ENCODE peak calls at places on chromosome 22, in eight cellular contexts. N is dorsolateral prefrontal cortex; U is aorta; E is SK-N-SH; G is effector memory CD4-positive, alpha-beta T cell; Y is right lobe of liver; B is CD4-positive, CD25-positive, alpha-beta regulatory T cell; T is heart right ventricle. M is an unnamed sample.

GRCh38 chr22:27686534-27686933 is 115.0 kb downstream of the MN1 start:
- DNase-seq in N (peak; percentile 91), U (peak; percentile 91), E (no peak), G (no peak), Y (peak; percentile 24), B (no peak), T (peak; percentile 78), M (peak; percentile 94)

GRCh38 chr22:27474112-27474571 is 327.4 kb downstream of the MN1 start:
- DNase-seq in N (no peak), U (no peak), E (no peak), G (no peak), Y (no peak), B (no peak), T (no peak), M (no peak)

GRCh38 chr22:38284042-38284402 is 11.2 kb upstream of the TMEM184B start:
- DNase-seq in N (no peak), U (peak; percentile 73), E (no peak), G (no peak), Y (no peak), B (no peak), T (no peak), M (peak; percentile 45)

GRCh38 chr22:40196628-40197027 is 18.9 kb downstream of the TNRC6B start:
- DNase-seq in N (no peak), U (no peak), E (no peak), G (no peak), Y (no peak), B (no peak), T (no peak), M (no peak)

GRCh38 chr22:50157976-50158375 is 12.6 kb upstream of the PANX2 start:
- DNase-seq in N (no peak), U (no peak), E (no peak), G (no peak), Y (no peak), B (no peak), T (no peak), M (no peak)

GRCh38 chr22:32355760-32356159 is 1.9 kb upstream of the RFPL3 start:
- DNase-seq in N (no peak), U (no peak), E (no peak), G (no peak), Y (no peak), B (no peak), T (no peak), M (no peak)

GRCh38 chr22:38881997-38882396 is 10.0 kb upstream of the CBX6 start:
- DNase-seq in N (no peak), U (no peak), E (no peak), G (no peak), Y (no peak), B (no peak), T (no peak), M (no peak)

GRCh38 chr22:24471570-24471969 is 23.6 kb upstream of the UPB1 start:
- DNase-seq in N (no peak), U (peak; percentile 76), E (no peak), G (no peak), Y (no peak), B (no peak), T (peak; percentile 59), M (peak; percentile 80)

DNA sequence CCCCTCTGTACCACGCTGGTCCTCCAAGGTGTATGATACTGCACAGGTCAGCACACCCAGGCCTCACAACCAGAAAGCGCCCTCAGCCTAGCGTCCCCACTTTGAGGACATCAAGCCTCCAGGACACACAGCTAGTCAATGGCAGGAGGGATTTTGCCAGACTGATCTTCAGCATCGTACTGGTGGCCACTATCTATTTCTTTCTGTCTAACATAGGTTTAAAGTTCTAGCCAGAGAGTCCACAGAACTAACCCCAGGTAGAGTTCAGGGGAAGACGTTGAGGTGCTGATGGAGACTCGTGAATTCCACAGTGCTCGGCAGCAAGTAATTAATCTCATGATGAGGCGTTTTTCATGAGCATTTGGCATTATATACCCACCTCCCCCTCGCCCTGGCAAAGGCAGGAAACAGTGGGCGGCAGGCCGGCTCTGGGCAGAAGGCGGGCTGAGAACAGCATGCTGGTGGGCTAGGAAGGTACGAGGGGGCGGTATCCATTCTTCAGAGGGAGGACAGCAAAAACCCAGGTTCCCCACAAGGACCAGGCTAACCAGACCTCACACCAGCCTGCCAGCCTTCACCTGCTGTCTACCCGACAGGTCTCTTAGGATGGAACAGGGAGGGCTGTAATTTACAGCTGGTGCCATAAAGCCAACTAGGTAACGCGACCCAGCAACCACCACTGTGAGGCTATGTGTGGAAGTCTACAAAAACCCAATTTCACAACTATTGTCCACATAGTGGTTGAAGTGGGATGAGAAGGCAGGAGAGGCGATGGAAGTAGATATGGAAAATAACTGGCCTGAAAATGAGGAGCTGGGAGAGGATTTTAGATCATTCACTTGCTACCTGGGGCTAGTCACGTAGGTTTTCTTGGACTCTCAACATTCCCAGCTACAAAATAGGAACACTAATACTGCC is 18.5 kb downstream of the MYH9 start:
- DNase-seq in N (no peak), U (no peak), E (no peak), G (no peak), Y (no peak), B (no peak), T (no peak), M (peak; percentile 52)
- H3K4me3 ChIP-seq in N (peak overlapping the region; percentile 20), U (no peak overlapping the region), E (no peak overlapping the region), G (peak overlapping the region; percentile 36), Y (no peak overlapping the region), B (peak overlapping the region; percentile 82), T (peak overlapping the region; percentile 9), M (no peak overlapping the region)

GRCh38 chr22:19755722-19756287 is 4.8 kb upstream of the TBX1 start:
- DNase-seq in N (no peak), U (no peak), E (peak; percentile 71), G (no peak), Y (no peak), B (no peak), T (no peak), M (no peak)

GRCh38 chr22:19753090-19753842 is 7.3 kb upstream of the TBX1 start:
- DNase-seq in N (no peak), U (no peak), E (no peak), G (no peak), Y (no peak), B (no peak), T (no peak), M (no peak)

GRCh38 chr22:19753996-19754700 is 6.4 kb upstream of the TBX1 start:
- DNase-seq in N (no peak), U (no peak), E (no peak), G (no peak), Y (no peak), B (no peak), T (no peak), M (no peak)

GRCh38 chr22:19755145-19755710 is 5.3 kb upstream of the TBX1 start:
- DNase-seq in N (no peak), U (no peak), E (no peak), G (no peak), Y (no peak), B (no peak), T (no peak), M (no peak)

DNA sequence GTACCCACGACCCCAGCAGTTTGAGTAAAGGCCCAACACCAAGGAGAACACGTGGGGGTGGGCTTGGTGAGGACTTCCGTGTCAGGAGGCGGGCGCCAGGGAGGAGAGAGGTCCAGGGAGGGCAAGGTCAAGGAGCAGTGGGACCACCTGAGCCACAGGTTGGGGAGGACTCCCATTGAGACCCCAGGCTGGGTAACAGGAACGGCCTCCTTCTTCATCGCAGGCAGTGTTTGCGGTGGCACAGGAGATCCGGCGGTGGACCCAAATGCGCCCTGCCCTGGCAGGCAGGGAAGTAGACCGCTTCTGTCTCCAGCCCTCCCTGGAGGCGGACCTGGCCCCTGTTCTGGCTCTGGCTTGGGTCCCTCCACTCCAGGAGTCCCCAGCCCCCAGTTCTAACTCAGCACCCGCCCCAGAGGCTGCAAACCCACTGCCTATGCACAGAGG is 5.9 kb upstream of the TBX1 start:
- DNase-seq in N (no peak), U (no peak), E (no peak), G (no peak), Y (no peak), B (no peak), T (no peak), M (no peak)
- H3K27me3 ChIP-seq in N (peaks cover 56% of the 10 kb centered on the region), U (no peaks in the 10 kb centered on the region), E (peaks cover 48% of the 10 kb centered on the region), G (peaks cover 39% of the 10 kb centered on the region), Y (no peaks in the 10 kb centered on the region), B (peaks cover 4% of the 10 kb centered on the region), T (peaks cover 82% of the 10 kb centered on the region), M (no peaks in the 10 kb centered on the region)

GRCh38 chr22:45612940-45613339 is 58.7 kb upstream of the ATXN10 start:
- DNase-seq in N (no peak), U (peak; percentile 69), E (no peak), G (no peak), Y (no peak), B (no peak), T (no peak), M (no peak)

GRCh38 chr22:45608763-45609180 is 62.9 kb upstream of the ATXN10 start:
- DNase-seq in N (no peak), U (no peak), E (no peak), G (peak; percentile 17), Y (no peak), B (no peak), T (no peak), M (no peak)

GRCh38 chr22:45616432-45616831 is 55.2 kb upstream of the ATXN10 start:
- DNase-seq in N (no peak), U (no peak), E (no peak), G (no peak), Y (no peak), B (no peak), T (no peak), M (no peak)

GRCh38 chr22:45615364-45615763 is 56.3 kb upstream of the ATXN10 start:
- DNase-seq in N (no peak), U (no peak), E (no peak), G (no peak), Y (no peak), B (no peak), T (no peak), M (no peak)

DNA sequence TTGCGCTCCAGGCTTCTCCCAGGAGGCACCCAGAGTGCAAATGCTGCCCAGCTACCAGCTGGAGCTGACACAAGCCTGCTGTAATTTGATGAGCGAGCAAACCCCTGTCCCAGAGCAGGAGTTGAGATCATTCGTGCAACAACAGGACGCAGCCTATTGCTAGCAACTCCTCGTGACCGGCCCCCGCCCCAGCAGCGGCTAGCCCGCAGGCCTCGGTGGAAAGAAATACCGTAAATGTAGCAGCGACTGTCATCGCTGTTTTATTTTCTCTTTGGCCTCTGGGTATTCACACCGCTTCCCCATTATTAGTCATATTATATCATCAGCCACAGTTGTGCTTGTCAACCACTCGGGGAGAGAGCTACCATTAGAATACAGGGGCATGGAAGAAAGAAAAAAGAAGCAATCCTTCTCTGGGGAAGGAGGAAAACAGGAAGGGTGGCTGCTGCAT is 59.2 kb upstream of the ATXN10 start:
- DNase-seq in N (no peak), U (peak; percentile 86), E (no peak), G (peak; percentile 28), Y (peak; percentile 35), B (no peak), T (peak; percentile 48), M (peak; percentile 83)
- H3K4me3 ChIP-seq in N (no peak overlapping the region), U (peak overlapping the region; percentile 10), E (no peak overlapping the region), G (no peak overlapping the region), Y (no peak overlapping the region), B (no peak overlapping the region), T (no peak overlapping the region), M (no peak overlapping the region)

GRCh38 chr22:21981874-21982273 is 713 bp downstream of the TOP3B start:
- DNase-seq in N (no peak), U (no peak), E (no peak), G (no peak), Y (no peak), B (no peak), T (no peak), M (no peak)

GRCh38 chr22:21977814-21978213 is 4.8 kb downstream of the TOP3B start:
- DNase-seq in N (no peak), U (no peak), E (no peak), G (no peak), Y (no peak), B (no peak), T (no peak), M (no peak)

GRCh38 chr22:21975854-21976345 is 6.7 kb downstream of the TOP3B start:
- DNase-seq in N (no peak), U (no peak), E (no peak), G (no peak), Y (no peak), B (no peak), T (no peak), M (no peak)

GRCh38 chr22:21980547-21980946 is 2.0 kb downstream of the TOP3B start:
- DNase-seq in N (no peak), U (no peak), E (no peak), G (no peak), Y (no peak), B (no peak), T (no peak), M (no peak)

DNA sequence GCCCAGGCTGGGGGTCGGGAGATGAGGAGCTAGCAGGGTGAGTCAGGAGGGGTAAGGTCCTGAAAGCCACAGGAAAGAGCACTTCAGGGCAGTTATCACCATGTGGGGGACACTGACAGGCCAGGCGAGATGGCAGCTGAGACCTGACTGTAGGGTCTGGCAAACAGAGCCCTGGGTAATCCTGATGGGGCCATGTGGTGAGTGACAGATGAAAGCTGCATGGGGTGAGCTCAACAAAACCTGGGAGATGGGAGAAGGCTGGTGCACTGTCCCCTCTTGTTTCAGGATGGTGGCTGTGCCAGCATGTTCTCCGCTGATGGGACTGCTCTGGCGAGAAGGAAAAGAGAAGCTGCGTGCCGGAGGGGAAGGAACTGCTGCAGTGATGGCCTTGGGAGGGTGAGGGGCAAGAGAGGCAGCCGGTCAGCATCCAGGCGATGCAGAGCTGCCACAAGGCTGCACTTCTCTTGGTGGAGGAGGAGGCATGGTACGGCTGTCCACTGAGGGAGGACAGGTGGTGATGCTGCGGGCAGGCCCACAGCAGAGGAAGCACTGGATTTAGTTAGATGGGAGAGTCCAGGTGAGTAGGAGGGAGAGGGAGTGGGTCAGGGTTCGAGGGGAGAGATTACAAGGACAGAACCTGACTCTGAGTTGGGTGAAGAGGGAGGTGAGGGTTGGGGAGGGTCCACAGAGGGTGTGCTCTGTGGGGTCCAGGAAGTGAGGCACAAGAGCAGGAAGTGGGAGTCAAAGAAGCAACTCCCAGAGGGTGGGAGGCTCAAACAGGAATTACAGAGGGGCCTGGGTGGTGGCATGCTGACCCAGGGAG is 3.8 kb downstream of the TOP3B start:
- DNase-seq in N (no peak), U (no peak), E (peak; percentile 16), G (no peak), Y (no peak), B (no peak), T (no peak), M (no peak)
- H3K27me3 ChIP-seq in N (no peaks in the 10 kb centered on the region), U (no peaks in the 10 kb centered on the region), E (no peaks in the 10 kb centered on the region), G (no peaks in the 10 kb centered on the region), Y (no peaks in the 10 kb centered on the region), B (no peaks in the 10 kb centered on the region), T (no peaks in the 10 kb centered on the region), M (no peaks in the 10 kb centered on the region)